ENCODE peak calls at places on chromosomes 7 and 10, in seven cellular contexts. Y is stomach; W is naive thymus-derived CD4-positive, alpha-beta T cell; G is activated CD8-positive, alpha-beta memory T cell treated with anti-CD3 and anti-CD28 coated beads, Interleukin-2, amount 10 ng/mL, durations not matched to agents 7 days and 5 days; Q is AG10803; R is midbrain; U is right cardiac atrium. F is an unnamed sample.

GRCh38 chr10:100670828-100671479 is 74.4 kb upstream of the PAX2 start:
- DNase-seq in Y (peak; percentile 28), W (peak; percentile 31), G (peak; percentile 64), Q (no peak), R (no peak), U (peak; percentile 65), F (no peak)

GRCh38 chr10:120436431-120437142 is 20.4 kb upstream of the PLPP4 start:
- DNase-seq in Y (no peak), W (no peak), G (no peak), Q (no peak), R (peak; percentile 10), U (no peak), F (no peak)

GRCh38 chr7:37448637-37449331 is at the start of gene ELMO1:
- DNase-seq in Y (peak; percentile 63), W (peak; percentile 87), G (peak; percentile 88), Q (peak; percentile 20), R (peak; percentile 79), U (peak; percentile 92), F (peak; percentile 92)

GRCh38 chr10:60414877-60415585 is 25.4 kb upstream of the ANK3 start:
- DNase-seq in Y (no peak), W (no peak), G (no peak), Q (peak; percentile 88), R (no peak), U (no peak), F (no peak)

GRCh38 chr7:50393547-50394252 is 56.5 kb downstream of the FIGNL1 start:
- DNase-seq in Y (no peak), W (peak; percentile 68), G (peak; percentile 85), Q (no peak), R (no peak), U (no peak), F (no peak)

GRCh38 chr10:10869592-10869991 is 148.1 kb upstream of the CELF2 start:
- DNase-seq in Y (no peak), W (no peak), G (peak; percentile 41), Q (no peak), R (no peak), U (no peak), F (no peak)

GRCh38 chr10:29596826-29597225 is 37.9 kb downstream of the SVIL start:
- DNase-seq in Y (no peak), W (no peak), G (no peak), Q (no peak), R (no peak), U (no peak), F (no peak)

GRCh38 chr7:45174966-45175765 is 17.6 kb downstream of the RAMP3 start:
- DNase-seq in Y (no peak), W (no peak), G (no peak), Q (no peak), R (no peak), U (peak; percentile 20), F (peak; percentile 42)

GRCh38 chr7:143398616-143399015 is 10.0 kb downstream of the EPHA1 start:
- DNase-seq in Y (no peak), W (no peak), G (no peak), Q (no peak), R (no peak), U (no peak), F (no peak)

GRCh38 chr7:42099837-42100508 is 137.0 kb downstream of the GLI3 start:
- DNase-seq in Y (no peak), W (no peak), G (no peak), Q (peak; percentile 37), R (no peak), U (no peak), F (no peak)

GRCh38 chr7:7970620-7971307 is 2.2 kb downstream of the GLCCI1 start:
- DNase-seq in Y (no peak), W (peak; percentile 16), G (peak; percentile 43), Q (no peak), R (peak; percentile 43), U (no peak), F (no peak)

GRCh38 chr7:134478707-134479106 is 19.8 kb upstream of the AKR1B1 start:
- DNase-seq in Y (no peak), W (no peak), G (no peak), Q (no peak), R (no peak), U (no peak), F (no peak)

GRCh38 chr10:112216151-112216550 is 32.6 kb upstream of the GPAM start:
- DNase-seq in Y (no peak), W (no peak), G (no peak), Q (no peak), R (no peak), U (no peak), F (no peak)

GRCh38 chr10:101222683-101223273 is 6.5 kb downstream of the LBX1 start:
- DNase-seq in Y (no peak), W (no peak), G (no peak), Q (no peak), R (no peak), U (peak; percentile 64), F (no peak)

GRCh38 chr10:74760042-74760979 is 66.1 kb upstream of the KAT6B start:
- DNase-seq in Y (no peak), W (no peak), G (no peak), Q (peak; percentile 37), R (no peak), U (no peak), F (no peak)

GRCh38 chr7:151228024-151228866 is 1.2 kb upstream of the ABCF2 start:
- DNase-seq in Y (no peak), W (no peak), G (no peak), Q (no peak), R (no peak), U (no peak), F (no peak)

GRCh38 chr7:22582860-22583640 is 83.1 kb upstream of the STEAP1B start:
- DNase-seq in Y (peak; percentile 75), W (no peak), G (no peak), Q (peak; percentile 97), R (no peak), U (peak; percentile 53), F (no peak)

GRCh38 chr7:158975526-158976467 is 119.4 kb downstream of the DYNC2I1 start:
- DNase-seq in Y (no peak), W (peak; percentile 47), G (peak; percentile 71), Q (no peak), R (no peak), U (no peak), F (peak; percentile 72)

F was measured in kidney.